ENCODE peak calls at places on chromosomes 7 and 10, in seven cellular contexts. W, H, V, R, B, P and A are unnamed samples.

GRCh38 chr7:27910341-27910740 is 170.4 kb downstream of the TAX1BP1 start:
- DNase-seq in W (no peak), H (no peak), V (no peak), R (no peak), B (no peak), P (no peak), A (no peak)

GRCh38 chr10:107442035-107442505 is 277.6 kb upstream of the SORCS1 start:
- DNase-seq in W (peak), H (no peak), V (no peak), R (peak), B (no peak), P (no peak), A (no peak)

GRCh38 chr10:80497187-80498038 is 40.3 kb upstream of the SH2D4B start:
- DNase-seq in W (peak), H (no peak), V (no peak), R (peak), B (no peak), P (no peak), A (peak)

GRCh38 chr10:30391266-30391665 is 42.2 kb upstream of the MTPAP start:
- DNase-seq in W (no peak), H (no peak), V (no peak), R (no peak), B (no peak), P (no peak), A (no peak)

GRCh38 chr7:73937014-73937413 is 76.1 kb downstream of the TMEM270 start:
- DNase-seq in W (no peak), H (no peak), V (no peak), R (no peak), B (no peak), P (no peak), A (no peak)

GRCh38 chr7:77910124-77910523 is 111.6 kb downstream of the PHTF2 start:
- DNase-seq in W (no peak), H (no peak), V (no peak), R (no peak), B (no peak), P (no peak), A (no peak)

GRCh38 chr10:58608356-58608755 is 95.7 kb downstream of the BICC1 start:
- DNase-seq in W (no peak), H (no peak), V (no peak), R (no peak), B (no peak), P (no peak), A (no peak)

GRCh38 chr10:88172159-88172558 is 308.7 kb downstream of the PTEN start:
- DNase-seq in W (no peak), H (no peak), V (no peak), R (no peak), B (no peak), P (no peak), A (no peak)

GRCh38 chr10:35613597-35614226 is 8.6 kb downstream of the GJD4 start:
- DNase-seq in W (peak), H (peak), V (no peak), R (peak), B (no peak), P (no peak), A (no peak)

GRCh38 chr7:1662101-1662500 is 8.0 kb upstream of the ELFN1 start:
- DNase-seq in W (no peak), H (no peak), V (no peak), R (no peak), B (no peak), P (no peak), A (no peak)

GRCh38 chr10:122140941-122141623 is 130.0 kb upstream of the BTBD16 start:
- DNase-seq in W (peak), H (no peak), V (no peak), R (peak), B (peak), P (no peak), A (no peak)

GRCh38 chr7:157041004-157041403 is 30.5 kb upstream of the MNX1 start:
- DNase-seq in W (no peak), H (no peak), V (peak), R (no peak), B (no peak), P (no peak), A (no peak)

GRCh38 chr10:68562666-68563522 is 2.8 kb downstream of the TET1 start:
- DNase-seq in W (peak), H (peak), V (no peak), R (peak), B (no peak), P (no peak), A (no peak)

GRCh38 chr10:62384447-62385081 is 10.4 kb downstream of the ZNF365 start:
- DNase-seq in W (peak), H (no peak), V (no peak), R (no peak), B (no peak), P (no peak), A (no peak)

GRCh38 chr10:22823109-22823508 is 104.7 kb upstream of the ARMC3 start:
- DNase-seq in W (no peak), H (no peak), V (no peak), R (peak), B (peak), P (no peak), A (no peak)

GRCh38 chr7:1667566-1668485 is 2.3 kb upstream of the ELFN1 start:
- DNase-seq in W (no peak), H (no peak), V (no peak), R (no peak), B (no peak), P (no peak), A (peak)

GRCh38 chr7:78151229-78151628 is 352.7 kb downstream of the PHTF2 start:
- DNase-seq in W (no peak), H (no peak), V (no peak), R (peak), B (no peak), P (no peak), A (no peak)

GRCh38 chr10:60461688-60462087 is 72.0 kb upstream of the ANK3 start:
- DNase-seq in W (no peak), H (no peak), V (no peak), R (no peak), B (no peak), P (no peak), A (no peak)

GRCh38 chr10:88198023-88198422 is 334.6 kb downstream of the PTEN start:
- DNase-seq in W (no peak), H (no peak), V (no peak), R (no peak), B (no peak), P (no peak), A (no peak)

GRCh38 chr7:23622469-23622868 is 25.3 kb downstream of the CCDC126 start:
- DNase-seq in W (no peak), H (no peak), V (no peak), R (peak), B (no peak), P (no peak), A (no peak)

GRCh38 chr10:29535778-29536459 is 98.9 kb downstream of the SVIL start:
- DNase-seq in W (no peak), H (no peak), V (no peak), R (no peak), B (no peak), P (no peak), A (no peak)

GRCh38 chr10:74103560-74104248 is 46.9 kb downstream of the AP3M1 start:
- DNase-seq in W (peak), H (peak), V (peak), R (peak), B (no peak), P (no peak), A (no peak)

GRCh38 chr7:108459922-108460551 is 3.8 kb upstream of the NRCAM start:
- DNase-seq in W (peak), H (peak), V (peak), R (peak), B (peak), P (no peak), A (no peak)

GRCh38 chr10:43371418-43371817 is at the start of gene FXYD4:
- DNase-seq in W (no peak), H (no peak), V (no peak), R (no peak), B (peak), P (no peak), A (no peak)

GRCh38 chr7:156527458-156527890 is 113.1 kb upstream of the RNF32 start:
- DNase-seq in W (no peak), H (no peak), V (no peak), R (no peak), B (peak), P (no peak), A (no peak)

GRCh38 chr10:1549591-1550290 is 187.6 kb downstream of the ADARB2 start:
- DNase-seq in W (no peak), H (no peak), V (no peak), R (no peak), B (no peak), P (no peak), A (no peak)

GRCh38 chr7:19464241-19464640 is 244.6 kb downstream of the POLR1F start:
- DNase-seq in W (no peak), H (no peak), V (no peak), R (peak), B (no peak), P (no peak), A (no peak)

GRCh38 chr7:21253740-21254687 is 173.9 kb upstream of the SP4 start:
- DNase-seq in W (peak), H (peak), V (peak), R (peak), B (peak), P (peak), A (peak)

GRCh38 chr10:109062371-109062770 is 860.9 kb downstream of the XPNPEP1 start:
- DNase-seq in W (peak), H (no peak), V (no peak), R (peak), B (no peak), P (no peak), A (no peak)